ENCODE peak calls at places on chromosomes 2 and 18, in four cellular contexts. N, A, F and V are unnamed samples.
A peak's percentile ranks its signal among the peaks of the same experiment; 100 is the strongest.

GRCh38 chr18:58044370-58045264 is 591 bp downstream of the NEDD4L start:
- DNase-seq in N (peak; percentile 29), A (peak; percentile 52), F (peak; percentile 64), V (no peak)

GRCh38 chr2:189287982-189288494 is 108.5 kb upstream of the COL5A2 start:
- DNase-seq in N (no peak), A (no peak), F (no peak), V (peak; percentile 98)

GRCh38 chr18:53771664-53772063 is 452.8 kb downstream of the MBD2 start:
- DNase-seq in N (no peak), A (no peak), F (no peak), V (no peak)

GRCh38 chr2:234631896-234632514 is 135.1 kb upstream of the ARL4C start:
- DNase-seq in N (no peak), A (no peak), F (no peak), V (no peak)

GRCh38 chr2:235063501-235063961 is 111.7 kb downstream of the SH3BP4 start:
- DNase-seq in N (no peak), A (no peak), F (no peak), V (no peak)

GRCh38 chr2:184314829-184315228 is 283.5 kb upstream of the ZNF804A start:
- DNase-seq in N (no peak), A (no peak), F (no peak), V (no peak)

GRCh38 chr2:516131-516530 is 161.1 kb downstream of the TMEM18 start:
- DNase-seq in N (no peak), A (no peak), F (no peak), V (no peak)

GRCh38 chr2:61978522-61978921 is 73.0 kb downstream of the COMMD1 start:
- DNase-seq in N (no peak), A (no peak), F (no peak), V (no peak)

GRCh38 chr2:157182834-157183396 is 74.6 kb upstream of the GALNT5 start:
- DNase-seq in N (no peak), A (no peak), F (no peak), V (peak; percentile 67)

GRCh38 chr2:216192931-216193330 is 83.8 kb downstream of the XRCC5 start:
- DNase-seq in N (no peak), A (no peak), F (no peak), V (no peak)

GRCh38 chr2:216188268-216188850 is 79.2 kb downstream of the XRCC5 start:
- DNase-seq in N (no peak), A (no peak), F (no peak), V (no peak)

GRCh38 chr2:216189410-216189809 is 80.3 kb downstream of the XRCC5 start:
- DNase-seq in N (no peak), A (no peak), F (no peak), V (no peak)

GRCh38 chr2:216192181-216192580 is 83.0 kb downstream of the XRCC5 start:
- DNase-seq in N (no peak), A (no peak), F (no peak), V (no peak)

GRCh38 chr2:216188956-216189355 is 79.8 kb downstream of the XRCC5 start:
- DNase-seq in N (no peak), A (no peak), F (no peak), V (peak; percentile 46)
- H3K27ac ChIP-seq in N (no peak overlapping the region), A (no peak overlapping the region), F (no peak overlapping the region), V (no peak overlapping the region)

GRCh38 chr2:74841663-74842062 is 7.7 kb downstream of the HK2 start:
- DNase-seq in N (no peak), A (no peak), F (no peak), V (no peak)
- H3K4me1 ChIP-seq in N (no peaks in the 10 kb centered on the region), A (peaks cover 23% of the 10 kb centered on the region), F (peaks cover 43% of the 10 kb centered on the region), V (peaks cover 33% of the 10 kb centered on the region)

DNA sequence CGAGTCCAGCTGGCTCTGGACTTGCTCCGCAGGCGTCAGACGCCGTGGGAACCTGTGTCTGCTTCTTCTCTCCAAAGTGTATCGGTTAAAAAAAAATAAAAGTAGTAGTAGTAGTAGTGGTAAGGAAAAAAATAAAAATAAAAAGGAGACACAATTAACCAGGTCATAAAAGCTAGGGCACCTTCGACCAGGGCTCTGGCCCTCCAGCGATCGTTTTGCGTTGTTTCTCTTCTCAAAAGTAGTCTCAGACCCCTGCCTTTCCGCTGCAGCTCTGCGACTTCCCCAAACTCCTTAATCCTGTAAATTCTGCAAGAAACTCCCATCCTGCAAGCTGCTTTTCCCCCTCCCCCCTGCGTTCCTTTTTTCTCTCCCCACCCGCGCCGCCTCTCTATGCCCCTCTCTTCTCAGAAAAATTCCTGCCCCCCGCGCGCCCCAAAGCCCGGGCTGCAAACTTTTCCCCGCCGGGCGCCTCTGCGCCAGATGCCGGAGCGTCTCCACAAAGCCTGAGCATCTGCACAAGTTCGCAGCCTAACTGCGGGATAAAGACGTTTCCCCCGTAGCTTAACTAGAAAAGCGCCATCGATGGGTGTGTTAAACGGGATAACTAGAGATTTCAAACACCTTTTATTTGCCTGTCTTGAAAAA is 1.9 kb upstream of the SALL3 start:
- DNase-seq in N (no peak), A (no peak), F (no peak), V (no peak)
- H3K27me3 ChIP-seq in N (peaks cover 6% of the 10 kb centered on the region), A (no peaks in the 10 kb centered on the region), F (peaks cover 83% of the 10 kb centered on the region), V (peaks cover 90% of the 10 kb centered on the region)

DNA sequence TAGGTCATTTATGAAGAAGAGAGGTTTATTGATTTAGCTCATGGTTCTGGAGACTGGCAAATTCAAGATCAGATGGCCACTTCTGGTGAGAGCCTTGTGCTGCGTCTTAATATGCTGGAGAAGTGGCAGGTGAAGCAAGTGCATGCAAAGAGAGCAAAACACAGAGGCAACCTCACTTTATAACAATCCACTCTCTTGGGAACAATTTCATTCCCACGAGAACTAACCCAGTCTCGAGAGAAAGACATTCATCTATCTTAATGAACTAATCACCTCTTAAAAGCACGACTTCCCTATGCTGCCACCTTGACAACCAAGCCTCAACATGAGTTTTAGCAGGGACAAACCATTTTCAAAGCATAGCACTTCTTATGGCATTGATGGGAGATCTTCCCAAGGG is 186.5 kb upstream of the RASGRP3 start:
- DNase-seq in N (no peak), A (no peak), F (no peak), V (no peak)
- H3K27ac ChIP-seq in N (peak overlapping the region; percentile 74), A (no peak overlapping the region), F (no peak overlapping the region), V (no peak overlapping the region)

DNA sequence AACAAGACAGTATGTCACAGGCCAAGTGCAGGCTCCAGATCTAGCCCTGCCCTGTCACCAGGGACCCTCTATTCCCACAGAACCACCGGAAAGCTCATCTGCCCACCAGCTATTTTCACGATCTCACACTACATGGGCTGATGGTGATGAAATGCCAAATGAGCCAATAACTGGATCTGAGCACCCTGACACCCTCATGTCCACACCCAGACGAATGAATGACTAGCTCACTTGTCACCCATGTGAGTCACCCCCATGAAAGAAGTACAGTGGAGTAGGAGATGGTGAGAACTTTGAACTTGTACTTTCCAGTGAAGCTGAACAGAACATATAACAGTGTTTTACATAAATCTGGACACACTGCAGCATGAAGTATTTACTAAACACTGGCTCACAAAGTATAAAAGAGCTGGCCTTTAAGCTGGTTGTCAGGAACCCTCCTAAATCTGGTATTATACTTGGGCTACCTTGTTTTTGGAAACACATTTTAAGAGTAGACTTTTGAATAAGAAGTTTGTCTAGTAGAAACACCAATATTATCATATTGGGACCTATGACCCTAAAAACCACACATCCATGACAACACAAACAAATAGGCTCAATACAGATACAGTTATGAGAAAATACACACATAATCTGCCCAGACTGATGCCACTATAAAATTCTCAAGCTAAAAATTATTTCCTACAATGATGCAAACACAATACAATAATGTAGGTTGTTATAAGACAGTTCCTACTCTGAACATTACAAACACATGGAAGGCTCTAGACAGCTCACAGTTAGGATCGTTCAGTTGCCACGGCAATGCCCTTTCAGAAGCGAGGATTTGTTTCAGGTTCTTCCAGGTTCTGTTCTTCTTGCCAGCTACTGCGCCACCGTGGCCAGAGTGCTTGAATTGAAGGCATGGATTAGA is 19.0 kb downstream of the INO80C start:
- DNase-seq in N (no peak), A (no peak), F (peak; percentile 58), V (peak; percentile 99)
- H3K4me1 ChIP-seq in N (no peaks in the 10 kb centered on the region), A (peaks cover 12% of the 10 kb centered on the region), F (peaks cover 8% of the 10 kb centered on the region), V (peaks cover 35% of the 10 kb centered on the region)

DNA sequence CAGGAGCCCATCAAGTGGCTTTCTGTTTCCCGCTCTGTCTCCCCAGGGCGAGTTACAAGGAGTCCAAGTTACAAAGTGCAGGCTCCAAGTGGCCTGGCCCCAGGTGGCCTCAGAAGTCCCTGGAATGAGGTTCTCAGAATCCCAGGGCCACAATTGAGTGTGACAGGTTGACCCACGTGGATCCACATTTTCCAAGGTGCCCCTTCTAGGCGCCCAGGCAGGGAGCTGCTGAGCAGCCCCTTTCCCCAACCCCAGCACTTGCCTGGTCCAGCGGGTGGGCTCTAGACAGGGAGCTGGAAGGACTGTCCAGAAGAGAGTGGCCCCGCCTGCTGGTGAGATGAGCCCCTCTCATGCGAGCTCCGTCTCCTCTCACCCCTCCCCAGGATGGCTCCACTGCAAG is 253.4 kb downstream of the CYP26B1 start:
- DNase-seq in N (no peak), A (no peak), F (no peak), V (no peak)
- H3K27me3 ChIP-seq in N (no peaks in the 10 kb centered on the region), A (no peaks in the 10 kb centered on the region), F (no peaks in the 10 kb centered on the region), V (peaks cover 35% of the 10 kb centered on the region)

GRCh38 chr2:231632559-231633142 is 40.0 kb downstream of the TEX44 start:
- DNase-seq in N (no peak), A (no peak), F (no peak), V (no peak)

GRCh38 chr2:231622963-231623362 is 30.3 kb downstream of the TEX44 start:
- DNase-seq in N (no peak), A (no peak), F (no peak), V (no peak)

GRCh38 chr2:231633259-231633976 is 40.8 kb downstream of the TEX44 start:
- DNase-seq in N (no peak), A (no peak), F (no peak), V (no peak)

GRCh38 chr2:231626449-231626848 is 33.8 kb downstream of the TEX44 start:
- DNase-seq in N (no peak), A (no peak), F (no peak), V (no peak)

GRCh38 chr2:231627384-231628156 is 34.9 kb downstream of the TEX44 start:
- DNase-seq in N (no peak), A (no peak), F (no peak), V (no peak)
- H3K27ac ChIP-seq in N (peak overlapping the region; percentile 89), A (no peak overlapping the region), F (no peak overlapping the region), V (no peak overlapping the region)